ENCODE peak calls at places on chromosomes 12 and 14, in eight cellular contexts. T is body of pancreas; A is RWPE2; Y is right atrium auricular region; V is ovary; K is cardiac fibroblast; L is AG04450; U is CD8-positive, alpha-beta T cell. J is an unnamed sample.

GRCh38 chr14:34835312-34835711 is 39.8 kb downstream of the BAZ1A start:
- DNase-seq in Y (no peak), U (no peak), L (no peak), A (no peak), T (no peak), V (no peak), K (no peak), J (no peak)

GRCh38 chr14:62162998-62163589 is 400.9 kb downstream of the SNAPC1 start:
- DNase-seq in A (no peak), U (no peak), L (no peak), K (peak), Y (no peak), V (no peak), T (peak), J (no peak)

GRCh38 chr14:33848706-33849454 is 102.0 kb downstream of the EGLN3 start:
- DNase-seq in V (no peak), Y (no peak), L (no peak), T (peak), A (no peak), K (peak), U (no peak), J (no peak)

GRCh38 chr14:53542692-53543091 is 389.6 kb upstream of the DDHD1 start:
- DNase-seq in T (peak), V (no peak), A (no peak), L (no peak), K (peak), U (no peak), Y (no peak), J (no peak)

GRCh38 chr12:47014474-47014873 is 64.9 kb upstream of the PCED1B start:
- DNase-seq in V (no peak), U (no peak), K (peak), A (no peak), Y (no peak), T (no peak), L (peak), J (peak)

GRCh38 chr12:91651728-91652127 is 469.1 kb upstream of the DCN start:
- DNase-seq in A (no peak), L (no peak), V (no peak), T (no peak), K (no peak), U (no peak), Y (no peak), J (no peak)

GRCh38 chr12:105977256-105978051 is 161.3 kb downstream of the NUAK1 start:
- DNase-seq in Y (no peak), K (peak), T (no peak), A (no peak), V (no peak), U (no peak), L (peak), J (peak)

GRCh38 chr14:38904959-38905358 is 198.1 kb downstream of the SEC23A start:
- DNase-seq in K (no peak), T (no peak), A (no peak), Y (no peak), L (no peak), U (no peak), V (no peak), J (no peak)

DNA sequence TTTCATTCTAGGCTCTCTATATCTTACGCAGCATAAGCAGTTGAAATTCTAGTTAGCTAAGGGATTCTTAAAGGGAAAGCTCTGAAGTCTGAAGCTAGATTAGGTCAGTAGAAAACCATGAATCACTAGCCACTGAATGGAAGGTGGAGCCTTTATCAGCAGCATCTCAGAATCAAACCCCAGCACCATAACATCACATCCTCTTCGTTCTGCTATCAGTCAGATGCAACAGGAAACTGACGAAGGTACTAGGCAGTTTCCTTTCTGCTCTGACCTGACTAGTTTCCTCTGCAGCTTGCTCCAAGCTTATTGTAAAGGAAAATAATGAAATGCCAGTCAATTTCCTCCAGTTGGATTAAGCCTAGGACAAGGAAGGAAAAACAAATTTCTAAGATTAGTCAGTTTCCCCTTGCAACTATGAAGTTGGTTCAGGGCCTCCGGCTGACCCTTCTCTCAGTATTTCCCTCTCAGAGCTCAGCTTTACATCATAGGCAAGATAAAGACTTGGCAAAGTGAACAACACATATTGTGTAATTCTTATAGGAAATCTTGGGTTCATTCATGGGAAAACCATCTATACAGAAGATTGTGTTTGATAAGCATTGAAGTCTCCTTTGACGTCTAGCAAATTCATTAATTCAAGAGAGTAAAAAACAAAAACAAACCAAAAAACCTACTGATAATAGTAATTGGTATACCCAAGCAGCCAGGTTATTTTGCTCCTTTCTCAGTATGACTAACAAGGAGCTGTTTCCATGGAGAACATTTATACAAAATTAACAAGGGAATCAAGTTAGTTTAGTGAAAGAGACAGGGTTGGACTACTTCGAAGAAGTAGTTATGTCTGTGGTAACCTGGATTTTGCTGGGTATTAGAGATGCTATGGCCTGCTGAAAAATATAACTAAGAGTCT is 43.4 kb upstream of the CFAP54 start:
- DNase-seq in K (peak), T (no peak), L (peak), V (no peak), A (no peak), Y (no peak), U (peak), J (peak)
- H3K4me3 ChIP-seq in K (no peak), T (no peak), L (peak), V (no peak), A (no peak), Y (no peak), U (peak), J (no peak)

GRCh38 chr12:115712676-115713075 is 564.8 kb downstream of the MED13L start:
- DNase-seq in U (no peak), L (no peak), A (no peak), K (no peak), Y (no peak), V (no peak), T (no peak), J (no peak)

GRCh38 chr12:115710104-115710564 is 567.4 kb downstream of the MED13L start:
- DNase-seq in L (peak), Y (peak), K (peak), V (no peak), U (no peak), T (no peak), A (no peak), J (peak)

DNA sequence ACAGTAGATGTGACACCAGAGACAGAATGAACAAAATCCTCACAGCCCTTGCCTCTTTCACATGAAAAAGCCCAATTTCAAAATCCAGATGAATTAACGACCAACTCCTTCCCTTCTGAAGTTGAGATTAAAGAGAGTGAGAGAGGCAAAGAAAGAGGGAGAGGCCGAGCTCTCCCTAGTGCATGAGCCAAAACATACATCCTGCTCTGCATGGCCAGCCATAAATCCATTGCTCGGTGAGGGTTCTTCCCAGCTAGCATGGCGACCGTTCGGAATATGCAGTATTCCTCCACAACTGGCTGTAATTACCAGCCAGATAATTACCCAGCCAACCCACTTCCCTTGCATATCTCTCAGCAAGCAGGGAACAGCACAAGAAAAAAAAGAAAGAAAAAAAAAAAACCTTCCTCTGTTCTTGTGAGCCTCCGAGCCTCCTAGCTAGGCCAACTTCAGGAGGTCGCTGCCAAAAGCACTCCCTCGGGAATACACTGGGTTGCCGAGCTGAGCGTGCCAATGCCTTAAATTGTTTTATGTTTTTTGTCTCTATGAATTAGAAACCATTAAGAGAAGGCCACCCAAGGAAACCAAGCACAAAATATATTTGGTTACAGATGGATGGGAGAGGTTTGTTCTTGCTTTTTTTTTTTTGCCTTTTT is 568.0 kb downstream of the MED13L start:
- DNase-seq in K (peak), T (peak), A (no peak), V (peak), Y (no peak), L (no peak), U (no peak), J (no peak)
- H3K4me3 ChIP-seq in K (no peak), T (no peak), A (no peak), V (no peak), Y (no peak), L (no peak), U (no peak), J (no peak)

GRCh38 chr12:27782481-27782880 is 2.4 kb upstream of the MANSC4 start:
- DNase-seq in Y (no peak), U (no peak), K (no peak), A (no peak), T (no peak), V (no peak), L (no peak), J (no peak)
- H3K4me3 ChIP-seq in Y (no peak), U (no peak), K (no peak), A (no peak), T (no peak), V (no peak), L (peak), J (no peak)

GRCh38 chr14:35929171-35929570 is 103.0 kb downstream of the BRMS1L start:
- DNase-seq in L (no peak), U (no peak), K (no peak), Y (no peak), V (no peak), A (no peak), T (no peak), J (no peak)

GRCh38 chr14:35931346-35931745 is 105.2 kb downstream of the BRMS1L start:
- DNase-seq in Y (no peak), K (no peak), A (no peak), L (no peak), V (no peak), T (no peak), U (no peak), J (no peak)

GRCh38 chr14:35932659-35933159 is 106.6 kb downstream of the BRMS1L start:
- DNase-seq in T (no peak), L (no peak), A (no peak), V (no peak), U (peak), Y (no peak), K (no peak), J (no peak)

GRCh38 chr14:35934499-35934898 is 108.4 kb downstream of the BRMS1L start:
- DNase-seq in V (no peak), A (no peak), Y (no peak), L (no peak), T (no peak), K (no peak), U (no peak), J (no peak)

GRCh38 chr14:35932136-35932535 is 106.0 kb downstream of the BRMS1L start:
- DNase-seq in V (no peak), L (no peak), Y (no peak), T (no peak), A (no peak), K (no peak), U (no peak), J (no peak)
- H3K4me3 ChIP-seq in V (no peak), L (no peak), Y (no peak), T (no peak), A (no peak), K (no peak), U (peak), J (no peak)

GRCh38 chr12:62263956-62264355 is 3.8 kb downstream of the USP15 start:
- DNase-seq in L (no peak), V (no peak), U (no peak), T (no peak), A (no peak), K (no peak), Y (no peak), J (no peak)
- H3K4me3 ChIP-seq in L (no peak), V (no peak), U (peak), T (no peak), A (no peak), K (no peak), Y (no peak), J (no peak)

GRCh38 chr12:52518574-52519469 is 1.4 kb downstream of the KRT5 start:
- DNase-seq in V (no peak), A (no peak), Y (peak), T (no peak), U (no peak), K (no peak), L (no peak), J (no peak)

GRCh38 chr12:52521581-52522266 is 1.5 kb upstream of the KRT5 start:
- DNase-seq in A (peak), Y (peak), K (no peak), U (no peak), V (no peak), T (no peak), L (no peak), J (no peak)

GRCh38 chr12:52517888-52518287 is 2.3 kb downstream of the KRT5 start:
- DNase-seq in A (no peak), Y (peak), V (no peak), K (no peak), T (no peak), L (no peak), U (no peak), J (no peak)

GRCh38 chr12:52521175-52521574 is 981 bp upstream of the KRT5 start:
- DNase-seq in U (no peak), T (peak), L (no peak), Y (peak), K (no peak), V (no peak), A (peak), J (no peak)

GRCh38 chr12:52519826-52520662 is at the start of gene KRT5:
- DNase-seq in L (no peak), T (no peak), U (no peak), K (no peak), Y (peak), A (peak), V (no peak), J (no peak)
- H3K4me3 ChIP-seq in L (no peak), T (no peak), U (no peak), K (no peak), Y (no peak), A (peak), V (no peak), J (no peak)

DNA sequence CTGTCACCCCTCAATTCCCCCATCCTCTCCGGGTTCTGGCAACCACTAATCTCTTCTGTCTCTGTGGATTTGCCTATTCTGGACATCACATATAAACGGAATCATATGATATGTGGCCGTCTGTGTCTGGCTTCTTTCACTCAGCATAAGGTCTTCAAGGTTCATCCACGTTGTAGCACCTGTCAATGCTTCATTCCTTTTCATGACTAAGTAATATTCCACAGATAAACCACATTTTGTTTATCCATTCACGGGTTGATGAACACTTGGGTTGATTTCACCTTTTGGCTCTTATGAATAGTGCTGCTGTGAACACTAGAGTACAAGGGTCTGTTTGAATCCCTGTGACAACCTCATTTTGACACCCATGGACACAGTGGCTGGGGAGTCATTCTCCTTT is 10.7 kb upstream of the TESC start:
- DNase-seq in K (no peak), A (no peak), Y (no peak), L (no peak), T (no peak), U (no peak), V (no peak), J (no peak)
- H3K4me3 ChIP-seq in K (no peak), A (no peak), Y (no peak), L (no peak), T (no peak), U (no peak), V (no peak), J (no peak)

J was measured in BJ.